ENCODE peak calls at places on chromosome 7, in nine cellular contexts. W, Y, B, J, Q, S, Z, R and E are unnamed samples.

GRCh38 chr7:40680657-40681056 is 545.9 kb downstream of the SUGCT start:
- DNase-seq in W (no peak), R (no peak), Y (peak), Z (peak), Q (no peak), S (no peak), J (no peak), B (no peak), E (no peak)

GRCh38 chr7:144050093-144050492 is 1.3 kb downstream of the OR2A5 start:
- DNase-seq in Y (peak), S (peak), B (no peak), J (no peak), Z (peak), R (no peak), Q (no peak), W (no peak), E (no peak)

GRCh38 chr7:116592445-116592844 is 67.6 kb downstream of the CAV1 start:
- DNase-seq in Q (no peak), Y (no peak), Z (no peak), W (no peak), R (no peak), J (peak), B (no peak), S (no peak), E (peak)

GRCh38 chr7:100152404-100152803 is 3.7 kb downstream of the LAMTOR4 start:
- DNase-seq in Z (no peak), J (no peak), Q (no peak), Y (no peak), W (no peak), S (no peak), R (no peak), B (no peak), E (no peak)

GRCh38 chr7:157253850-157254249 is 83.0 kb upstream of the DNAJB6 start:
- DNase-seq in W (no peak), Q (no peak), Z (no peak), S (peak), B (no peak), R (peak), J (peak), Y (no peak), E (peak)

GRCh38 chr7:79553811-79554555 is 100.5 kb upstream of the MAGI2 start:
- DNase-seq in R (no peak), Y (no peak), W (no peak), Q (peak), B (no peak), S (peak), J (no peak), Z (peak), E (no peak)

GRCh38 chr7:124566576-124566975 is 199.0 kb downstream of the GPR37 start:
- DNase-seq in S (no peak), Z (no peak), B (no peak), W (no peak), R (no peak), Q (peak), Y (no peak), J (no peak), E (no peak)

GRCh38 chr7:69608878-69609277 is 10.6 kb downstream of the AUTS2 start:
- DNase-seq in B (no peak), Z (no peak), S (no peak), R (no peak), Q (no peak), J (no peak), W (no peak), Y (no peak), E (no peak)

GRCh38 chr7:93717217-93717900 is 142.8 kb upstream of the CALCR start:
- DNase-seq in B (no peak), Y (no peak), S (no peak), J (no peak), W (no peak), Z (peak), Q (peak), R (no peak), E (no peak)

GRCh38 chr7:141287936-141288335 is 214.1 kb downstream of the TMEM178B start:
- DNase-seq in B (no peak), W (no peak), Z (no peak), J (no peak), R (no peak), S (no peak), Q (no peak), Y (no peak), E (no peak)

GRCh38 chr7:67673861-67674260 is 677.2 kb downstream of the TYW1 start:
- DNase-seq in J (no peak), R (no peak), S (no peak), Q (no peak), Y (no peak), W (no peak), Z (no peak), B (no peak), E (no peak)

GRCh38 chr7:106038916-106039315 is 73.2 kb downstream of the SYPL1 start:
- DNase-seq in B (no peak), Z (no peak), Y (no peak), S (no peak), R (no peak), Q (no peak), J (no peak), W (no peak), E (no peak)

GRCh38 chr7:90383422-90383821 is 19.8 kb upstream of the CLDN12 start:
- DNase-seq in J (no peak), Q (no peak), R (no peak), Z (peak), W (no peak), B (no peak), Y (no peak), S (no peak), E (no peak)

GRCh38 chr7:105678811-105679495 is 97.7 kb upstream of the EFCAB10 start:
- DNase-seq in W (no peak), Y (no peak), Q (no peak), S (peak), Z (peak), B (peak), J (peak), R (peak), E (peak)

GRCh38 chr7:37488163-37488759 is 39.6 kb upstream of the ELMO1 start:
- DNase-seq in Z (no peak), Y (no peak), S (no peak), J (no peak), W (no peak), B (no peak), Q (peak), R (no peak), E (no peak)

GRCh38 chr7:6160191-6160623 is 112.2 kb downstream of the CYTH3 start:
- DNase-seq in W (no peak), Z (peak), J (peak), S (peak), R (peak), Q (no peak), B (no peak), Y (peak), E (peak)

GRCh38 chr7:130996205-130996840 is 262.3 kb upstream of the KLF14 start:
- DNase-seq in Z (no peak), Y (no peak), W (no peak), R (no peak), J (peak), Q (no peak), B (no peak), S (no peak), E (no peak)

GRCh38 chr7:85191383-85191782 is 4.5 kb upstream of the SEMA3D start:
- DNase-seq in W (no peak), Y (peak), R (no peak), J (no peak), B (no peak), S (no peak), Z (peak), Q (no peak), E (no peak)

GRCh38 chr7:43559939-43560335 is 23.0 kb upstream of the STK17A start:
- DNase-seq in Z (no peak), S (no peak), R (no peak), B (no peak), J (no peak), Q (no peak), W (no peak), Y (no peak), E (no peak)

GRCh38 chr7:131354390-131354789 is 26.7 kb downstream of the MKLN1 start:
- DNase-seq in W (no peak), S (no peak), J (no peak), Y (no peak), Q (no peak), B (no peak), R (no peak), Z (peak), E (no peak)

GRCh38 chr7:154794147-154794780 is 208.7 kb downstream of the PAXIP1 start:
- DNase-seq in J (peak), Y (peak), R (no peak), W (no peak), B (no peak), Q (no peak), S (no peak), Z (no peak), E (no peak)

GRCh38 chr7:103593691-103594090 is 147.7 kb upstream of the SLC26A5 start:
- DNase-seq in S (no peak), W (no peak), Y (no peak), Z (peak), B (no peak), Q (peak), J (no peak), R (no peak), E (no peak)

GRCh38 chr7:5420841-5421625 is 2.6 kb downstream of the TNRC18 start:
- DNase-seq in Y (no peak), S (no peak), W (peak), J (peak), B (peak), Z (peak), R (peak), Q (no peak), E (peak)

GRCh38 chr7:48176356-48176893 is 5.2 kb downstream of the ABCA13 start:
- DNase-seq in W (no peak), S (no peak), Q (no peak), Y (no peak), R (no peak), Z (peak), B (no peak), J (no peak), E (no peak)

GRCh38 chr7:75962607-75963382 is 31.6 kb downstream of the TMEM120A start:
- DNase-seq in Q (no peak), S (peak), R (peak), Y (peak), J (no peak), W (no peak), B (peak), Z (peak), E (no peak)

GRCh38 chr7:46654546-46655443 is 733.7 kb upstream of the IGFBP3 start:
- DNase-seq in J (no peak), Y (no peak), W (no peak), Q (peak), B (no peak), S (no peak), Z (peak), R (no peak), E (no peak)

GRCh38 chr7:157477550-157478212 is 140.9 kb downstream of the DNAJB6 start:
- DNase-seq in R (peak), W (peak), Z (no peak), S (no peak), Q (no peak), B (peak), Y (no peak), J (no peak), E (no peak)

GRCh38 chr7:155188821-155189599 is 108.7 kb upstream of the INSIG1 start:
- DNase-seq in W (no peak), R (no peak), Z (peak), Y (no peak), J (no peak), S (no peak), B (no peak), Q (no peak), E (no peak)

GRCh38 chr7:43639858-43640491 is 57.1 kb downstream of the STK17A start:
- DNase-seq in Q (no peak), W (no peak), S (peak), B (no peak), R (no peak), Z (peak), J (peak), Y (peak), E (peak)

GRCh38 chr7:18638594-18639452 is 143.3 kb downstream of the HDAC9 start:
- DNase-seq in W (no peak), J (no peak), S (peak), R (no peak), B (no peak), Q (no peak), Y (no peak), Z (peak), E (no peak)

GRCh38 chr7:140640727-140641531 is at the start of gene DENND2A:
- DNase-seq in J (peak), Y (peak), S (peak), Z (peak), B (peak), W (no peak), R (peak), Q (no peak), E (no peak)

GRCh38 chr7:142983825-142984224 is 21.7 kb upstream of the KEL start:
- DNase-seq in Y (no peak), B (no peak), Q (no peak), W (no peak), S (no peak), Z (no peak), R (no peak), J (no peak), E (no peak)

GRCh38 chr7:36165802-36166201 is 12.7 kb downstream of the EEPD1 start:
- DNase-seq in B (no peak), Q (no peak), J (no peak), Z (no peak), S (no peak), W (no peak), R (no peak), Y (no peak), E (no peak)

GRCh38 chr7:36167403-36168050 is 14.5 kb downstream of the EEPD1 start:
- DNase-seq in Z (no peak), J (no peak), Q (no peak), W (no peak), B (no peak), Y (no peak), S (no peak), R (no peak), E (no peak)

GRCh38 chr7:36175872-36176271 is 22.8 kb downstream of the EEPD1 start:
- DNase-seq in R (peak), W (no peak), Y (no peak), Q (no peak), S (peak), B (peak), Z (no peak), J (no peak), E (peak)

GRCh38 chr7:36176688-36177087 is 23.6 kb downstream of the EEPD1 start:
- DNase-seq in B (no peak), S (no peak), Q (no peak), Z (no peak), W (no peak), R (no peak), J (no peak), Y (no peak), E (no peak)

GRCh38 chr7:36171503-36171902 is 18.4 kb downstream of the EEPD1 start:
- DNase-seq in J (no peak), Y (no peak), R (no peak), S (no peak), Q (no peak), B (no peak), W (no peak), Z (no peak), E (no peak)
- H3K27ac ChIP-seq in J (no peak), Y (no peak), R (no peak), S (no peak), Q (no peak), B (no peak), W (no peak), Z (no peak), E (no peak)

DNA sequence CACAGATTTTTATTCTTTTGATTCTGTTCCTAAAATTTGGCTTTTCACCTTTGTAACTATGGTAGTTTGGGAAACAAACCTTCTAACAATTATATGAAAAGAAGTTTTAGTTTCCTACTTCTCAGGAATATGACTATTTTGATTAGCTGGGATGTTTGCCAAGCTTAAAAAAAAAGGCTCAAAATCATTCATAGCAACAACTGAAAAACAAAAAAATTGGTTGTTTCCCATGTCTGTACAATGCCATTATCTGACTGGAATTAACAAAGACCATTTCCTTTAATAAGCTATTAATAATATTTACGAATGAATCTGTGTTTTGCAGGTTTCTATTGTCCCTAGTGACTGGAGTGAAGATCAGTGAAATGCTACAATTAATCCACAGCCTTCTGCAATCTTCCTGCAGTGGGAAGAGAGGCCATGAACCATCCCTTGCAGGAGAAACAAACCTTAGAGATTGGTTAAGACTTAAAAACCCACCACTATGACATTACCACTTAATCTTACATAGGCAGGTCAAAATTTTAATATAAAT is 4.2 kb downstream of the PURB start:
- DNase-seq in Q (no peak), J (no peak), S (no peak), R (no peak), Y (no peak), B (no peak), W (no peak), Z (peak), E (no peak)
- H3K27ac ChIP-seq in Q (no peak), J (no peak), S (no peak), R (no peak), Y (no peak), B (no peak), W (peak), Z (peak), E (no peak)

GRCh38 chr7:138475377-138475776 is 15.3 kb downstream of the TRIM24 start:
- DNase-seq in Z (no peak), S (no peak), W (no peak), B (no peak), J (no peak), Q (no peak), Y (no peak), R (no peak), E (no peak)

GRCh38 chr7:138477581-138477980 is 17.5 kb downstream of the TRIM24 start:
- DNase-seq in R (no peak), W (no peak), B (no peak), J (no peak), S (no peak), Q (no peak), Y (no peak), Z (no peak), E (no peak)

GRCh38 chr7:138480527-138480926 is 20.5 kb downstream of the TRIM24 start:
- DNase-seq in Y (no peak), S (no peak), Z (no peak), B (no peak), R (no peak), Q (no peak), J (no peak), W (no peak), E (no peak)

GRCh38 chr7:138478499-138478908 is 18.4 kb downstream of the TRIM24 start:
- DNase-seq in J (peak), Q (no peak), W (no peak), Y (no peak), R (no peak), Z (no peak), S (no peak), B (no peak), E (peak)

DNA sequence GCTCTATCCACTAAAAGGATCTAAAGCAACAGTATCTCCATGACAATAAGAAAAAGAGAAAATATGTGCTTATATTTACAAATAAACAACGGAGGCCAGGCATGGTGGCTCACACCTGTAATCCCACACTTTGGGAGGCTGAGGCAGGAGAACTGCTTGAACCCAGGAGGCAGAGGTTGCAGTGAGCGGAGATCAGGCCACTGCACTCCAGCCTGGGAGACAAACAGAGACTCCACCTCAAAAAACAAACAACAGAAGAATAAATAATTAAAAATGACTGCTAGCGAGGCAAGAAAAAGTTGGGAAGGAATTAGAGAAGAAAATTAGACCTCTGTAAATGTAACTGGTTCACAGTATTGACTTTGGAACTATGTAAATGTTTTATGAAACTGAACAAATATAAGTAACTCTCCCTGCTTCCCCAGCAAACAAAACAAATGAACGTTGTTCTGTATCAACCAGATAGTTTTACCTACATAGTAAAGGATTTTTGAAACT is 17.1 kb downstream of the TRIM24 start:
- DNase-seq in Z (no peak), Y (no peak), W (no peak), Q (no peak), J (no peak), R (no peak), B (no peak), S (no peak), E (no peak)
- H3K27ac ChIP-seq in Z (no peak), Y (peak), W (no peak), Q (no peak), J (peak), R (no peak), B (no peak), S (no peak), E (no peak)

GRCh38 chr7:153386581-153386980 is 627.0 kb downstream of the ACTR3B start:
- DNase-seq in W (no peak), R (no peak), J (peak), Q (no peak), B (no peak), S (no peak), Y (no peak), Z (no peak), E (peak)
- H3K27ac ChIP-seq in W (no peak), R (no peak), J (no peak), Q (no peak), B (no peak), S (no peak), Y (no peak), Z (no peak), E (no peak)

DNA sequence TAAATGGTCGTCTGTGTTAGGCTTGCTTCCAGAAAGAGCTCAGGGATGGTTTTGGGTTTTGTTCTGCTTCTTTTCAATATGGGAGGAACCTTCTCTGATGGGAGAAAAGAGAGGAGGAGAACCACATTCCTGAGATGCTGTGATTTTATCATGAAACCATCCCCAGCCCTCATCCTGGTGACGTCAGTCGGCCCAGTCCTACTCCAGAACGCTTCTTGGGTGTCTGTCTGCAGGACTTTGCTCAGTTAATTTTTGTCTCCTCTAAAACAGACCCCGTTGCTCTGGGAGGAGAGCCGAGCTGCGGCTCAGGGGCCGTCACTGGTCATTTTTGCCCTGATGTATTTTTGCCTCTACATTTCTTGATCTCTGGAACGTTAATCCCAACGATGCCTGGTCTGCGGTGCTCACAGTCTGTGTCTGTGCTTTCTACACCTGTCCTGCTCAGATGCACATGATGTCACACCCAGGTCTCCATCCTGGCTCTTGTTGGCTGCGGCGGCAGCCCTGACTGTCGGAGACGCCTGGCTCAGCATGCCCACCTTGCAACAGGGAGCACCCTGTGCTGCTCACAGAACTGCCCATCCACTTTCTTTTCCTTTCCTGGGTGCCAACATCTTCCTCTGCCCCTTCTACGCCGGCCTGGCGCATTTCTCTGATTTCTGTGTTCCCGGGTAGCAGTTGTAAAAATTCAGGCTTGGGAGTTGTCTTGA is 106.0 kb downstream of the CUX1 start:
- DNase-seq in R (peak), Z (peak), Q (no peak), Y (no peak), J (no peak), W (no peak), S (no peak), B (peak), E (no peak)
- H3K27ac ChIP-seq in R (peak), Z (peak), Q (no peak), Y (peak), J (no peak), W (no peak), S (no peak), B (no peak), E (peak)